ENCODE peak calls at places on chromosomes 16 and 17, in ten cellular contexts. D is neural progenitor cell; J is lower lobe of right lung; O is small intestine; L is stomach; Z is H1; T is body of pancreas; K is tibial nerve; S is CD4-positive, alpha-beta memory T cell; W is upper lobe of right lung. A is an unnamed sample.

GRCh38 chr17:17868637-17869522 is 32.1 kb upstream of the SREBF1 start:
- DNase-seq in L (no peak), W (no peak), Z (no peak), J (no peak), K (no peak), S (no peak), T (no peak), O (no peak), D (peak; percentile 69), A (peak; percentile 59)

GRCh38 chr17:82947051-82947991 is 107.5 kb upstream of the ZNF750 start:
- DNase-seq in J (peak; percentile 41), D (no peak), L (no peak), K (no peak), T (no peak), Z (no peak), W (peak; percentile 36), O (no peak), S (no peak), A (no peak)

GRCh38 chr17:49191407-49191916 is 18.9 kb downstream of the GNGT2 start:
- DNase-seq in Z (no peak), L (no peak), O (peak; percentile 81), T (no peak), D (no peak), S (no peak), J (no peak), K (no peak), W (no peak), A (no peak)

GRCh38 chr17:48646183-48647102 is 20.3 kb upstream of the HOXB9 start:
- DNase-seq in L (no peak), T (no peak), J (no peak), Z (no peak), D (peak; percentile 42), S (no peak), W (no peak), O (no peak), K (no peak), A (no peak)

GRCh38 chr16:46629331-46629843 is 8.2 kb upstream of the SHCBP1 start:
- DNase-seq in J (no peak), Z (no peak), O (peak; percentile 9), K (no peak), T (no peak), W (no peak), D (peak; percentile 41), S (no peak), L (no peak), A (peak; percentile 68)

GRCh38 chr17:57563968-57564367 is 181.1 kb downstream of the CCDC182 start:
- DNase-seq in D (no peak), S (no peak), T (no peak), O (no peak), K (no peak), Z (no peak), W (no peak), J (no peak), L (no peak), A (no peak)

GRCh38 chr16:77437859-77438258 is 3.0 kb upstream of the ADAMTS18 start:
- DNase-seq in J (no peak), W (no peak), D (peak; percentile 48), T (no peak), S (no peak), O (no peak), L (no peak), K (no peak), Z (no peak), A (no peak)

GRCh38 chr17:62616993-62617893 is 10.2 kb upstream of the MRC2 start:
- DNase-seq in W (no peak), D (peak; percentile 81), K (no peak), L (no peak), Z (no peak), J (no peak), S (no peak), O (no peak), T (no peak), A (peak; percentile 95)

GRCh38 chr17:76543482-76544122 is 3.8 kb downstream of the PRCD start:
- DNase-seq in D (peak; percentile 34), K (no peak), S (no peak), Z (no peak), J (no peak), O (no peak), L (no peak), W (no peak), T (no peak), A (no peak)

GRCh38 chr17:76544123-76544915 is 4.5 kb downstream of the PRCD start:
- DNase-seq in D (no peak), O (no peak), S (no peak), L (no peak), Z (no peak), T (no peak), K (no peak), W (peak; percentile 63), J (no peak), A (peak; percentile 85)

GRCh38 chr17:76546556-76547182 is 6.8 kb downstream of the PRCD start:
- DNase-seq in K (no peak), O (peak; percentile 80), S (no peak), L (peak; percentile 62), D (no peak), W (no peak), Z (no peak), J (no peak), T (no peak), A (peak; percentile 60)

GRCh38 chr17:76545918-76546555 is 6.2 kb downstream of the PRCD start:
- DNase-seq in D (no peak), Z (no peak), K (no peak), L (no peak), W (no peak), O (no peak), J (no peak), T (no peak), S (no peak), A (no peak)

GRCh38 chr17:76544916-76545365 is 5.1 kb downstream of the PRCD start:
- DNase-seq in J (no peak), D (no peak), O (no peak), K (no peak), W (no peak), L (no peak), T (no peak), S (no peak), Z (no peak), A (no peak)
- H3K4me1 ChIP-seq in J (peaks cover 61% of the 10 kb centered on the region), D (peaks cover 24% of the 10 kb centered on the region), O (no peaks in the 10 kb centered on the region), K (no peaks in the 10 kb centered on the region), W (peaks cover 51% of the 10 kb centered on the region), L (peaks cover 43% of the 10 kb centered on the region), T (peaks cover 65% of the 10 kb centered on the region), S (peaks cover 7% of the 10 kb centered on the region), Z (peaks cover 18% of the 10 kb centered on the region), A (peaks cover 43% of the 10 kb centered on the region)

GRCh38 chr17:7215136-7215638 is 4.4 kb downstream of the DLG4 start:
- DNase-seq in T (no peak), O (no peak), J (no peak), K (no peak), S (no peak), D (no peak), W (no peak), L (peak; percentile 91), Z (no peak), A (no peak)

GRCh38 chr17:7214300-7215135 is 5.1 kb downstream of the DLG4 start:
- DNase-seq in O (peak; percentile 95), L (peak; percentile 98), W (peak; percentile 100), J (peak; percentile 99), Z (peak; percentile 99), S (peak; percentile 99), K (peak; percentile 94), T (peak; percentile 96), D (peak; percentile 100), A (peak; percentile 97)

GRCh38 chr17:7213895-7214299 is 5.7 kb downstream of the DLG4 start:
- DNase-seq in Z (peak; percentile 92), O (peak; percentile 76), W (no peak), S (no peak), T (peak; percentile 82), J (peak; percentile 84), K (no peak), L (peak; percentile 71), D (peak; percentile 100), A (peak; percentile 84)

GRCh38 chr17:7208754-7209460 is 10.7 kb downstream of the DLG4 start:
- DNase-seq in W (no peak), Z (no peak), J (no peak), T (no peak), D (peak; percentile 57), O (no peak), S (no peak), L (no peak), K (no peak), A (no peak)

GRCh38 chr17:7211512-7212277 is 7.9 kb downstream of the DLG4 start:
- DNase-seq in W (no peak), K (no peak), O (no peak), T (no peak), L (no peak), D (peak; percentile 52), S (no peak), J (no peak), Z (no peak), A (no peak)
- H3K4me3 ChIP-seq in W (no peak overlapping the region), K (no peak overlapping the region), O (no peak overlapping the region), T (no peak overlapping the region), L (no peak overlapping the region), D (peak overlapping the region; percentile 33), S (no peak overlapping the region), J (no peak overlapping the region), Z (peak overlapping the region; percentile 65), A (no peak overlapping the region)

DNA sequence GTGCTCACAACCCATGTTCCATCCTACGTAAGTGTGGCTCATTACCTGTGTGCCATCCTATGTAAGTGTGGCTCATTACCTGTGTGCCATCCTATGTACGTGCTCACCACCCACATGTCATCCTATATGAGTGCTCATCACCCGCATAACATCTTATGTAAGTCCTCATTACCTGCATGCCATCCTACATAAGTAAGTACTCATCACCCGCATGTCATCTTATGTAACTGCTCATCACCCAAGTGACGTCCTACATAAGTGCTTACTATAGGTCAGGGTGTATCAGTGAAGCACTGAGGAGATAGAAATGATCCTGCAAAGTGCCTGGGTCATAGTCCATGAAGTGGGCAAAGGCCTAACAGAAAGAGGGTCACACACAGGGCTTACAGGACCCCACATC is 93.1 kb downstream of the AXIN2 start:
- DNase-seq in D (no peak), O (no peak), K (no peak), J (no peak), Z (no peak), S (no peak), T (no peak), W (no peak), L (no peak), A (no peak)
- H3K9me3 ChIP-seq in D (no peaks in the 10 kb centered on the region), O (no peaks in the 10 kb centered on the region), K (no peaks in the 10 kb centered on the region), J (no peaks in the 10 kb centered on the region), Z (no peaks in the 10 kb centered on the region), S (no peaks in the 10 kb centered on the region), T (no peaks in the 10 kb centered on the region), W (no peaks in the 10 kb centered on the region), L (no peaks in the 10 kb centered on the region), A (no peaks in the 10 kb centered on the region)

DNA sequence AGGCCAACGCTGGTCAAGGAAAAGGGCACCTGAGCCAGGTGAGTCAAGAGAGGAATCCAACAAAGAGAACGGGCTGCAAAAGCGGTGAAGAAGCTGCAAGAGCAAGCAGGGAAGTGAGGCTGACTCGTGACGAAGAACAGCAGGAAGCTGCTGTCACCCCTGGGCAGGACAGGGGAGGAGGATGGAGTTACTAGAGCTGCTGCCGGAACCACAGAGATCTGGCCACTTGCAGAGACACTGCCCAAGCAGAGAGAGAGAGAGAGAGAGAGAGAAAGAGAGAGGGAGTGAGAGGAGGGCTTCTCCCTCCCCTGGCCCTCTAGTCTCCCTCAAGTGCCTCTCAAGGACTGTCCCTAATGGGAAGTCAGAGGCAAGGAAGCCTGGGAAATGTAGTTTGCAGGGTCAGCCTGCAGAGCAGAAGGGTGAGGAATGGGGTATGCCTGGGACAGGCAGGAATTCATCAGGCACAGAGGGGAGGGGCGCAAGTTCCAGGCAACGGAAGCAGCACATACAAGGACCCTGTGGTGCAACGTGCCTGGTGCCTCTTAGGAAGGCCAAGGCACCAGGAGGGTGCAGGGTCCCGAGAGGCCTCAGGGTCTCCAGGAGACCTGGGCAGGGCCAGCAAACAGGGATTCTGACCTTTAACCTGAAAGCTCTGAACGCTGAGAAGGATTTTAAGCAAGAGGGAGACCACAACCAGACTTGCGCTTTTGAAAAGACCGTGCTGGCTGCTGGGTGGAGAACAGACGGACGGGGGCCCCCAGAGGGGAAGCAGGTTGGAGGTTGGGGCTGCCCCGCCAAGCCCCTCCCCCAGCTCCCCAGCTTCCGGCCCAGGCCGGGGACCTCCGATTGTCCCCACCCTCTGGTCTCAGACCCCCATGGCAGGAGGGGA is 45.8 kb upstream of the CIBAR2 start:
- DNase-seq in J (no peak), K (no peak), W (no peak), D (peak; percentile 83), O (no peak), Z (peak; percentile 70), S (peak; percentile 23), T (no peak), L (no peak), A (peak; percentile 83)
- H3K4me1 ChIP-seq in J (peaks cover 36% of the 10 kb centered on the region), K (no peaks in the 10 kb centered on the region), W (peaks cover 19% of the 10 kb centered on the region), D (peaks cover 14% of the 10 kb centered on the region), O (no peaks in the 10 kb centered on the region), Z (peaks cover 11% of the 10 kb centered on the region), S (peaks cover 9% of the 10 kb centered on the region), T (peaks cover 24% of the 10 kb centered on the region), L (peaks cover 23% of the 10 kb centered on the region), A (peaks cover 44% of the 10 kb centered on the region)

A was measured in SJCRH30.